ENCODE peak calls at places on chromosome 2, in four cellular contexts. D is cardiac fibroblast, B is stomach, E is bronchial epithelial cell. I is an unnamed sample.

GRCh38 chr2:115739574-115739973 is 1297.1 kb downstream of the DPP10 start:
- DNase-seq in D (no peak), E (no peak), B (no peak), I (no peak)

GRCh38 chr2:16281451-16282330 is 341.3 kb downstream of the MYCN start:
- DNase-seq in D (peak; percentile 16), E (peak; percentile 52), B (peak; percentile 38), I (peak; percentile 41)

GRCh38 chr2:69836316-69836715 is 6.9 kb downstream of the GMCL1 start:
- DNase-seq in E (no peak), B (no peak), D (no peak), I (no peak)

GRCh38 chr2:26696352-26696816 is 3.9 kb downstream of the KCNK3 start:
- DNase-seq in E (peak; percentile 100), B (peak; percentile 31), D (peak; percentile 30), I (no peak)

GRCh38 chr2:43276962-43277383 is 50.6 kb upstream of the ZFP36L2 start:
- DNase-seq in B (peak; percentile 63), D (no peak), E (peak; percentile 35), I (no peak)

GRCh38 chr2:192773044-192773443 is 578.3 kb upstream of the TMEFF2 start:
- DNase-seq in B (no peak), D (no peak), E (no peak), I (no peak)

GRCh38 chr2:218306184-218306920 is 14.0 kb upstream of the TMBIM1 start:
- DNase-seq in E (no peak), D (no peak), B (no peak), I (no peak)

GRCh38 chr2:44169155-44169898 is 652 bp downstream of the PPM1B start:
- DNase-seq in E (peak; percentile 47), D (peak; percentile 43), B (peak; percentile 41), I (peak; percentile 61)

GRCh38 chr2:215522237-215522636 is 86.4 kb upstream of the FN1 start:
- DNase-seq in D (no peak), B (no peak), E (no peak), I (no peak)

GRCh38 chr2:164479460-164479859 is 141.8 kb downstream of the GRB14 start:
- DNase-seq in E (peak; percentile 29), D (peak; percentile 45), B (no peak), I (no peak)
- TF ChIP-seq CTCF in E (peak; percentile 21), D (peak; percentile 34), B (no peak), I (no peak)

GRCh38 chr2:9410108-9410507 is 13.2 kb downstream of the ITGB1BP1 start:
- DNase-seq in E (no peak), D (no peak), B (no peak), I (no peak)

GRCh38 chr2:9415770-9416169 is 7.6 kb downstream of the ITGB1BP1 start:
- DNase-seq in B (no peak), E (no peak), D (no peak), I (no peak)

GRCh38 chr2:9416267-9416961 is 6.9 kb downstream of the ITGB1BP1 start:
- DNase-seq in E (peak; percentile 83), B (no peak), D (no peak), I (no peak)

GRCh38 chr2:9408641-9409151 is 14.6 kb downstream of the ITGB1BP1 start:
- DNase-seq in D (no peak), E (peak; percentile 69), B (no peak), I (no peak)

DNA sequence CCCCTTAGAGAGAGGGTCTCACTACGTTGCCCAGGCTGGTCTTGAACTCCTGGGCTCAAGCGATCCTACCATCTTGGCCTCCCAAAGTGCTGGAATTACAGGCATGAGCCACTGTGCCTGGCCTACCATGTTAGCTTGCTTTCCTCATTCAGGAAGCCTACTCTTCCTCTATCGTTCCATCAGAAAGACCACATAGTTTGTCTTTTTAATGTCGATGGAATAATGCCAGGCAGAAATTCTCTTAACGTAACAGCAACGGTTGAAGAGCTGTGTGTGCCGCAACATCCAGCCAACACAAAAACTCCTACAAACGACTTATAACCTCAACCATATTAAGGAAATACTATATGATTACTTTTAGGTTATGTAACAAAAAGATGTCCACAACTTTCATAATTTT is 10.6 kb downstream of the ITGB1BP1 start:
- DNase-seq in E (no peak), B (no peak), D (no peak), I (no peak)
- TF ChIP-seq CTCF in E (no peak), B (no peak), D (no peak), I (no peak)

GRCh38 chr2:150610670-150611279 is 123.3 kb upstream of the RND3 start:
- DNase-seq in D (peak; percentile 52), E (peak; percentile 74), B (peak; percentile 27), I (peak; percentile 15)
- TF ChIP-seq CTCF in D (peak; percentile 70), E (peak; percentile 68), B (no peak), I (peak; percentile 36)

GRCh38 chr2:212649646-212650045 is 111.0 kb upstream of the ERBB4 start:
- DNase-seq in E (no peak), D (no peak), B (no peak), I (no peak)

GRCh38 chr2:212644195-212644837 is 105.7 kb upstream of the ERBB4 start:
- DNase-seq in D (no peak), B (no peak), E (no peak), I (no peak)

DNA sequence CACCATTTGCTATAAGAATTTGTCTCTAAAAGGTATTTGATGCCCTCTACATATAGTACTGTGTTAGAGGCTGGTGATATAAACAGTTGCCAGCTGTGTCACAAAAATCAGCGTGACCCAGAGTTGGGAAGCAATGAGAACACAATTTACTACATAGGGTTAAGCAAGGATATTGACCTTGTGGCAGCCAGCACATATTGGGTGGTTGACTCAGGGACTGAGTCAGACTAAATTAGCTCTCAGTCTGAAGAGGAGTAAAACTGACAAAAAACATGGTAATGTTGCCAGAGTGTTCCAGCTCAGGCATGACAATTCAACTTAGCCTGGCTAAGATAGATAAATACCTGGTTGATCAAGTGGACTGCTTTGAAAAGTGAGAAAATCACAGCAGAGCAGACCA is 108.1 kb upstream of the ERBB4 start:
- DNase-seq in E (peak; percentile 94), B (no peak), D (peak; percentile 5), I (no peak)
- TF ChIP-seq CTCF in E (no peak), B (no peak), D (no peak), I (no peak)

GRCh38 chr2:46249654-46250053 is 47.6 kb upstream of the EPAS1 start:
- DNase-seq in D (no peak), B (no peak), E (no peak), I (no peak)
- TF ChIP-seq CTCF in D (no peak), B (no peak), E (no peak), I (no peak)

GRCh38 chr2:46937457-46937856 is 21.9 kb upstream of the MCFD2 start:
- DNase-seq in D (no peak), B (no peak), E (no peak), I (no peak)
- TF ChIP-seq CTCF in D (peak; percentile 54), B (no peak), E (peak; percentile 26), I (peak; percentile 35)

GRCh38 chr2:162092656-162093556 is 18.9 kb upstream of the DPP4 start:
- DNase-seq in D (peak; percentile 96), E (peak; percentile 99), B (no peak), I (no peak)

GRCh38 chr2:162086904-162087303 is 12.9 kb upstream of the DPP4 start:
- DNase-seq in B (no peak), D (peak; percentile 58), E (peak; percentile 68), I (no peak)

GRCh38 chr2:162092008-162092390 is 18.0 kb upstream of the DPP4 start:
- DNase-seq in D (peak; percentile 54), B (no peak), E (no peak), I (no peak)

GRCh38 chr2:162090109-162090508 is 16.1 kb upstream of the DPP4 start:
- DNase-seq in B (no peak), D (no peak), E (peak; percentile 84), I (no peak)

GRCh38 chr2:162091325-162092007 is 17.5 kb upstream of the DPP4 start:
- DNase-seq in E (peak; percentile 61), B (no peak), D (no peak), I (no peak)
- TF ChIP-seq CTCF in E (peak; percentile 27), B (no peak), D (no peak), I (peak; percentile 42)

GRCh38 chr2:99154643-99155536 is at the start of the genes LIPT1 and TSGA10:
- DNase-seq in B (peak; percentile 92), E (peak; percentile 78), D (peak; percentile 93), I (peak; percentile 92)
- TF ChIP-seq CTCF in B (no peak), E (peak; percentile 16), D (no peak), I (no peak)

GRCh38 chr2:136927156-136927555 is 161.8 kb downstream of the THSD7B start:
- DNase-seq in D (no peak), E (no peak), B (no peak), I (no peak)

GRCh38 chr2:136935119-136935518 is 169.8 kb downstream of the THSD7B start:
- DNase-seq in E (no peak), B (no peak), D (no peak), I (no peak)

GRCh38 chr2:136929531-136929930 is 164.2 kb downstream of the THSD7B start:
- DNase-seq in E (no peak), B (no peak), D (no peak), I (no peak)

DNA sequence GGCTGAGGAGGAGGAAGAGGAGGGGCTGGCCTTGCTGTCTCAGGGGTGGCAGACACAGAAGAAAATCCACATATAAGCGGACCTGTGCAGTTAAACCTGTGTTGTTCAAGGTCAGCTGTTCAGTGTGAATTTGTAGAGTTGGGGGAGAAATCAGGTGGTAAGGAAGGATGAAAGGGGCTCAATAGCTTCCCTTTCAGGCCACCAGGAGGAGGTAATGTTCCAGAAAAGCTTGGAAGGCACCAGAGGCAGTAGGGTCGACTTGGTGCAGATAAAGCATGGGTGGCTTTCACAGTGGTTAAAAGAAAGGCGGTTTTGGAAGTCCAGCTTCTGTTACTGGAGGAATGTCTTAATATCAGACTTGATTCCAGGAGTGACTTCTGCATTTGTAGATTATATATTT is 167.4 kb downstream of the THSD7B start:
- DNase-seq in D (peak; percentile 0), B (no peak), E (peak; percentile 17), I (peak; percentile 10)
- TF ChIP-seq CTCF in D (peak; percentile 68), B (no peak), E (peak; percentile 60), I (peak; percentile 39)